ENCODE peak calls at places on chromosomes 3 and 15, in ten cellular contexts. R is stromal cell of bone marrow; E is NCI-H345; P is Kasumi-1; C is effector memory CD4-positive, alpha-beta T cell; L is colonic mucosa; Y is activated B cell treated with CpG ODN at 0.5 μM for 24 hours; F is dorsolateral prefrontal cortex; A is HuH-7; J is pancreas. O is an unnamed sample.

GRCh38 chr3:52058111-52058510 is 1.7 kb upstream of the DUSP7 start:
- DNase-seq in R (no peak), E (no peak), P (no peak), C (no peak), L (no peak), Y (no peak), F (no peak), A (no peak), J (no peak), O (no peak)

GRCh38 chr3:122628567-122628966 is 51.1 kb downstream of the PARP15 start:
- DNase-seq in R (no peak), E (no peak), P (no peak), C (no peak), L (no peak), Y (no peak), F (no peak), A (no peak), J (no peak), O (no peak)

GRCh38 chr3:157865449-157865862 is 240.8 kb downstream of the SHOX2 start:
- DNase-seq in R (no peak), E (no peak), P (peak), C (no peak), L (peak), Y (peak), F (no peak), A (peak), J (no peak), O (peak)

GRCh38 chr3:127027061-127027735 is 44.3 kb downstream of the PLXNA1 start:
- DNase-seq in R (no peak), E (no peak), P (no peak), C (no peak), L (no peak), Y (no peak), F (no peak), A (no peak), J (no peak), O (no peak)

GRCh38 chr3:194205675-194206133 is 69.8 kb downstream of the HES1 start:
- DNase-seq in R (no peak), E (peak), P (peak), C (no peak), L (no peak), Y (no peak), F (no peak), A (peak), J (no peak), O (peak)

GRCh38 chr15:84761534-84762190 is 13.3 kb downstream of the ZNF592 start:
- DNase-seq in R (no peak), E (no peak), P (no peak), C (no peak), L (no peak), Y (no peak), F (no peak), A (no peak), J (no peak), O (no peak)

GRCh38 chr15:77541421-77542181 is 91.1 kb downstream of the LINGO1 start:
- DNase-seq in R (no peak), E (no peak), P (no peak), C (no peak), L (no peak), Y (no peak), F (no peak), A (no peak), J (no peak), O (no peak)

GRCh38 chr3:11563159-11563558 is 80.6 kb downstream of the VGLL4 start:
- DNase-seq in R (no peak), E (no peak), P (no peak), C (no peak), L (no peak), Y (no peak), F (no peak), A (no peak), J (no peak), O (no peak)

GRCh38 chr15:85785887-85786777 is 8.6 kb downstream of the KLHL25 start:
- DNase-seq in R (no peak), E (peak), P (no peak), C (no peak), L (peak), Y (no peak), F (no peak), A (no peak), J (no peak), O (no peak)

GRCh38 chr3:134353171-134353825 is 20.9 kb downstream of the AMOTL2 start:
- DNase-seq in R (no peak), E (no peak), P (no peak), C (no peak), L (no peak), Y (no peak), F (no peak), A (no peak), J (no peak), O (no peak)

GRCh38 chr3:194577985-194578905 is 55.0 kb downstream of the TMEM44 start:
- DNase-seq in R (peak), E (no peak), P (peak), C (no peak), L (no peak), Y (no peak), F (no peak), A (no peak), J (no peak), O (no peak)

GRCh38 chr3:47259114-47259513 is 23.5 kb downstream of the KIF9 start:
- DNase-seq in R (no peak), E (no peak), P (no peak), C (no peak), L (no peak), Y (no peak), F (no peak), A (no peak), J (no peak), O (no peak)

GRCh38 chr15:42107483-42107882 is 13.1 kb upstream of the PLA2G4D start:
- DNase-seq in R (no peak), E (peak), P (no peak), C (no peak), L (peak), Y (no peak), F (peak), A (no peak), J (no peak), O (no peak)

GRCh38 chr3:151918253-151919029 is 45.0 kb downstream of the SUCNR1 start:
- DNase-seq in R (no peak), E (peak), P (peak), C (no peak), L (no peak), Y (no peak), F (no peak), A (peak), J (no peak), O (no peak)

GRCh38 chr3:14780927-14781507 is 37.7 kb upstream of the FGD5 start:
- DNase-seq in R (no peak), E (no peak), P (peak), C (no peak), L (peak), Y (no peak), F (peak), A (peak), J (peak), O (peak)

GRCh38 chr3:184133840-184134745 is 1.1 kb upstream of the EIF2B5 start:
- DNase-seq in R (peak), E (peak), P (peak), C (no peak), L (peak), Y (peak), F (peak), A (peak), J (peak), O (peak)

GRCh38 chr3:178494376-178494775 is 41.9 kb upstream of the KCNMB2 start:
- DNase-seq in R (no peak), E (no peak), P (no peak), C (no peak), L (no peak), Y (no peak), F (no peak), A (no peak), J (no peak), O (no peak)

GRCh38 chr15:21262851-21263400 is 177.4 kb downstream of the POTEB3 start:
- DNase-seq in R (no peak), E (no peak), P (no peak), C (no peak), L (no peak), Y (no peak), F (no peak), A (no peak), J (no peak), O (no peak)

GRCh38 chr3:128011140-128011539 is 41.1 kb upstream of the SEC61A1 start:
- DNase-seq in R (no peak), E (no peak), P (no peak), C (no peak), L (peak), Y (no peak), F (peak), A (peak), J (peak), O (peak)

GRCh38 chr3:119579366-119580147 is at the start of gene ADPRH:
- DNase-seq in R (peak), E (peak), P (peak), C (peak), L (peak), Y (peak), F (peak), A (peak), J (peak), O (peak)

GRCh38 chr3:157429703-157430102 is 6.9 kb upstream of the PTX3 start:
- DNase-seq in R (no peak), E (no peak), P (peak), C (no peak), L (no peak), Y (no peak), F (no peak), A (no peak), J (no peak), O (no peak)

GRCh38 chr15:71124937-71125755 is 9.9 kb downstream of the THSD4 start:
- DNase-seq in R (no peak), E (no peak), P (no peak), C (no peak), L (no peak), Y (no peak), F (no peak), A (no peak), J (no peak), O (no peak)

GRCh38 chr3:156388469-156389150 is 166.3 kb downstream of the SSR3 start:
- DNase-seq in R (peak), E (no peak), P (peak), C (no peak), L (no peak), Y (no peak), F (no peak), A (no peak), J (no peak), O (no peak)

GRCh38 chr15:85047271-85047948 is 65.8 kb downstream of the PDE8A start:
- DNase-seq in R (peak), E (no peak), P (no peak), C (no peak), L (no peak), Y (no peak), F (no peak), A (peak), J (no peak), O (peak)

GRCh38 chr15:74417230-74417629 is 16.5 kb downstream of the SEMA7A start:
- DNase-seq in R (peak), E (no peak), P (no peak), C (no peak), L (no peak), Y (no peak), F (no peak), A (no peak), J (no peak), O (no peak)

GRCh38 chr15:74326759-74327158 is 40.7 kb downstream of the CYP11A1 start:
- DNase-seq in R (no peak), E (no peak), P (no peak), C (no peak), L (no peak), Y (no peak), F (no peak), A (no peak), J (no peak), O (peak)

GRCh38 chr3:46670000-46670890 is 23.2 kb downstream of the ALS2CL start:
- DNase-seq in R (no peak), E (no peak), P (no peak), C (no peak), L (no peak), Y (peak), F (peak), A (no peak), J (peak), O (no peak)

GRCh38 chr15:46786886-46787285 is 930.4 kb upstream of the SEMA6D start:
- DNase-seq in R (peak), E (peak), P (no peak), C (no peak), L (no peak), Y (no peak), F (no peak), A (no peak), J (no peak), O (no peak)

GRCh38 chr3:79558943-79559342 is 208.9 kb downstream of the ROBO1 start:
- DNase-seq in R (no peak), E (no peak), P (no peak), C (no peak), L (no peak), Y (no peak), F (no peak), A (peak), J (no peak), O (no peak)

GRCh38 chr3:121430816-121431215 is 115.0 kb downstream of the POLQ start:
- DNase-seq in R (no peak), E (no peak), P (no peak), C (no peak), L (no peak), Y (no peak), F (no peak), A (no peak), J (no peak), O (no peak)